ENCODE peak calls at places on chromosomes 4 and X, in nine cellular contexts. L is hepatocyte, D is AG04450, T is WERI-Rb-1, M is psoas muscle, F is fibroblast of lung, Q is lower lobe of right lung, I is MM.1S, E is tibial artery. C is an unnamed sample.

GRCh38 chrX:96405842-96406241 is 278.8 kb upstream of the DIAPH2 start:
- DNase-seq in L (no peak), D (no peak), T (no peak), M (no peak), F (no peak), Q (no peak), I (no peak), E (no peak), C (no peak)

GRCh38 chr4:85579942-85580341 is 105.0 kb downstream of the ARHGAP24 start:
- DNase-seq in L (no peak), D (no peak), T (no peak), M (no peak), F (no peak), Q (no peak), I (no peak), E (no peak), C (no peak)

GRCh38 chr4:113849771-113850170 is 88.2 kb upstream of the CAMK2D start:
- DNase-seq in L (no peak), D (no peak), T (no peak), M (no peak), F (peak; percentile 69), Q (no peak), I (no peak), E (no peak), C (no peak)

GRCh38 chr4:4422856-4423485 is 36.1 kb downstream of the NSG1 start:
- DNase-seq in L (no peak), D (no peak), T (no peak), M (no peak), F (no peak), Q (no peak), I (no peak), E (no peak), C (no peak)

GRCh38 chrX:6849711-6850415 is 297.6 kb upstream of the STS start:
- DNase-seq in L (no peak), D (no peak), T (no peak), M (no peak), F (no peak), Q (no peak), I (no peak), E (no peak), C (no peak)

GRCh38 chrX:2374086-2374485 is 126.7 kb downstream of the DHRSX start:
- DNase-seq in L (no peak), D (no peak), T (no peak), M (no peak), F (peak; percentile 35), Q (no peak), I (no peak), E (no peak), C (no peak)

GRCh38 chr4:124206779-124207605 is 505.5 kb downstream of the ANKRD50 start:
- DNase-seq in L (peak; percentile 26), D (no peak), T (no peak), M (no peak), F (peak; percentile 62), Q (no peak), I (no peak), E (no peak), C (no peak)

GRCh38 chr4:74934016-74934821 is 1.3 kb downstream of the PARM1 start:
- DNase-seq in L (peak; percentile 69), D (no peak), T (peak; percentile 67), M (peak; percentile 17), F (peak; percentile 47), Q (peak; percentile 79), I (peak; percentile 53), E (peak; percentile 69), C (no peak)

GRCh38 chr4:177380730-177381287 is 61.4 kb downstream of the AGA start:
- DNase-seq in L (peak; percentile 48), D (no peak), T (peak; percentile 31), M (no peak), F (no peak), Q (no peak), I (no peak), E (no peak), C (no peak)

GRCh38 chr4:82905205-82905604 is 4.7 kb downstream of the THAP9 start:
- DNase-seq in L (no peak), D (no peak), T (no peak), M (no peak), F (no peak), Q (no peak), I (peak; percentile 68), E (no peak), C (no peak)

GRCh38 chrX:70352473-70352872 is 62.6 kb downstream of the KIF4A start:
- DNase-seq in L (no peak), D (no peak), T (no peak), M (no peak), F (no peak), Q (no peak), I (no peak), E (no peak), C (no peak)

GRCh38 chr4:80143305-80143679 is 54.0 kb upstream of the PRDM8 start:
- DNase-seq in L (no peak), D (no peak), T (no peak), M (no peak), F (no peak), Q (no peak), I (no peak), E (no peak), C (no peak)

GRCh38 chr4:84418032-84418709 is 80.9 kb downstream of the NKX6-1 start:
- DNase-seq in L (peak; percentile 27), D (no peak), T (peak; percentile 9), M (no peak), F (no peak), Q (no peak), I (no peak), E (no peak), C (no peak)

GRCh38 chrX:152941328-152942111 is 43.7 kb downstream of the ZNF185 start:
- DNase-seq in L (peak; percentile 95), D (peak; percentile 77), T (peak; percentile 95), M (peak; percentile 90), F (peak; percentile 91), Q (peak; percentile 93), I (peak; percentile 92), E (peak; percentile 94), C (peak; percentile 85)

GRCh38 chr4:112938461-112939058 is 110.9 kb upstream of the ANK2 start:
- DNase-seq in L (peak; percentile 43), D (peak; percentile 1), T (no peak), M (no peak), F (peak; percentile 71), Q (no peak), I (peak; percentile 54), E (no peak), C (no peak)

GRCh38 chr4:175536852-175537453 is 275.1 kb downstream of the GPM6A start:
- DNase-seq in L (peak; percentile 69), D (peak; percentile 8), T (no peak), M (no peak), F (peak; percentile 74), Q (no peak), I (peak; percentile 71), E (no peak), C (no peak)

DNA sequence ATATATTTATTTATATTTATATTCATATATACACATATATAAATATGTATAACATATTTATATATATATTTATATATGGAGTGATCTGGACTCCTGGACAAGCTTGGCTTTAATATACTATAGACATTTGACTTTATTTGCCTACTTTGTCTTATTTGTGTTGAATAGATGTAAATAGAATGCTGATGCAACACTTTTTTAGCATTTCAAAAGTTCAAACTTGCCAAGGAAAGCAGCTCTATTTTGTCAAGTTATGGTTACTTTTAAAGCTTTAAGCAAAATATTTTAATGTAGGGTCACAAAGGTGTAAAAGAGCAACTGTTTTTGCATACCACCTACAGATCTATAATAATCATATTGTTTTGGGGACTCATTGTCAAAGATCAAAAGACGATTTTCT is 61.1 kb downstream of the FSTL5 start:
- DNase-seq in L (no peak), D (no peak), T (no peak), M (no peak), F (no peak), Q (no peak), I (no peak), E (no peak), C (no peak)
- H3K27ac ChIP-seq in L (no peak overlapping the region), D (no peak overlapping the region), T (no peak overlapping the region), M (no peak overlapping the region), F (no peak overlapping the region), Q (no peak overlapping the region), I (no peak overlapping the region), E (no peak overlapping the region), C (no peak overlapping the region)

GRCh38 chr4:138834029-138834428 is 181.6 kb upstream of the NOCT start:
- DNase-seq in L (no peak), D (no peak), T (no peak), M (no peak), F (no peak), Q (no peak), I (no peak), E (no peak), C (no peak)

GRCh38 chr4:138831943-138832342 is 183.6 kb upstream of the NOCT start:
- DNase-seq in L (no peak), D (no peak), T (no peak), M (no peak), F (no peak), Q (no peak), I (no peak), E (no peak), C (no peak)

GRCh38 chr4:138835833-138836521 is 179.6 kb upstream of the NOCT start:
- DNase-seq in L (peak; percentile 66), D (no peak), T (no peak), M (no peak), F (peak; percentile 7), Q (no peak), I (peak; percentile 8), E (no peak), C (no peak)

GRCh38 chr4:138828926-138829325 is 186.7 kb upstream of the NOCT start:
- DNase-seq in L (no peak), D (no peak), T (no peak), M (no peak), F (no peak), Q (no peak), I (no peak), E (no peak), C (no peak)

GRCh38 chr4:138832563-138832962 is 183.0 kb upstream of the NOCT start:
- DNase-seq in L (no peak), D (no peak), T (no peak), M (no peak), F (no peak), Q (no peak), I (no peak), E (no peak), C (no peak)
- H3K27ac ChIP-seq in L (no peak overlapping the region), D (no peak overlapping the region), T (no peak overlapping the region), M (no peak overlapping the region), F (no peak overlapping the region), Q (no peak overlapping the region), I (no peak overlapping the region), E (no peak overlapping the region), C (no peak overlapping the region)

GRCh38 chr4:81256059-81256635 is 41.1 kb upstream of the PRKG2 start:
- DNase-seq in L (no peak), D (no peak), T (no peak), M (no peak), F (no peak), Q (no peak), I (no peak), E (no peak), C (no peak)
- H3K27ac ChIP-seq in L (peak overlapping the region; percentile 7), D (no peak overlapping the region), T (no peak overlapping the region), M (no peak overlapping the region), F (no peak overlapping the region), Q (peak overlapping the region; percentile 15), I (no peak overlapping the region), E (no peak overlapping the region), C (no peak overlapping the region)

DNA sequence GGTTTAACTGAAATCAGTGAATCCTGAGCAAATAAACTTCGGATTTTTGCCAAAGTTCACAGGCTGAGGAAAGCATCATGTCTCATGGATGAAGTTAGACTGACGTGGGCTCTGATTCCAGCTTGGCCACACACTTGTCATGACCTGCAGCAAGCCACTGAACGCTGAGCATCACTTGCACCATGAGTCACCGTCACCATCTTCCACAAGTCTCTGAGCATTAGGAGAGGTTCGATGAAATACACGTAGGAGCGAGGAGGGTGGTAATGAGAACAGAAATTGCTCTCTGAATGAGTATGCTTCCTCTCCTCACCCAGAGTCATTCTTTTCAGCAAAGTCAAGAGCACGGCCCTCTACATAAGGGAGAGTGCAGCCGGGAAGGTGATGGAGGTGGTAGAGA is 3.8 kb upstream of the TRIML2 start:
- DNase-seq in L (no peak), D (no peak), T (no peak), M (no peak), F (no peak), Q (no peak), I (no peak), E (no peak), C (no peak)
- H3K27ac ChIP-seq in L (no peak overlapping the region), D (no peak overlapping the region), T (no peak overlapping the region), M (no peak overlapping the region), F (no peak overlapping the region), Q (no peak overlapping the region), I (no peak overlapping the region), E (no peak overlapping the region), C (no peak overlapping the region)

C was measured in dorsolateral prefrontal cortex.